ENCODE peak calls at places on chromosome 17, in eight cellular contexts. P, V, Z, K, H, M, D and O are unnamed samples.

GRCh38 chr17:60395508-60396065 is 3.7 kb upstream of the USP32 start:
- DNase-seq in D (no peak), P (no peak), K (no peak), H (no peak), Z (no peak), M (no peak), V (no peak), O (no peak)

GRCh38 chr17:50609376-50610074 is 25.2 kb upstream of the ABCC3 start:
- DNase-seq in V (no peak), D (no peak), K (no peak), P (no peak), Z (no peak), M (no peak), H (no peak), O (no peak)

GRCh38 chr17:66255527-66255971 is 26.3 kb upstream of the APOH start:
- DNase-seq in M (no peak), V (no peak), K (no peak), Z (no peak), D (no peak), H (no peak), P (no peak), O (no peak)

GRCh38 chr17:39935896-39936295 is 8.4 kb downstream of the LRRC3C start:
- DNase-seq in Z (no peak), P (no peak), K (peak), H (no peak), V (no peak), M (no peak), D (no peak), O (no peak)

GRCh38 chr17:21113106-21113690 is 13.6 kb upstream of the DHRS7B start:
- DNase-seq in D (no peak), K (no peak), H (no peak), Z (no peak), V (no peak), M (no peak), P (no peak), O (no peak)

GRCh38 chr17:47742319-47743181 is 9.5 kb downstream of the TBX21 start:
- DNase-seq in H (no peak), D (no peak), V (no peak), M (peak), P (no peak), Z (peak), K (no peak), O (no peak)

GRCh38 chr17:18143044-18143936 is 34.7 kb downstream of the MYO15A start:
- DNase-seq in V (no peak), K (peak), M (no peak), H (no peak), P (no peak), Z (no peak), D (no peak), O (no peak)

GRCh38 chr17:19940722-19941464 is 36.7 kb downstream of the AKAP10 start:
- DNase-seq in D (no peak), V (no peak), P (no peak), Z (no peak), H (no peak), M (no peak), K (peak), O (peak)

GRCh38 chr17:1541367-1541904 is 21.2 kb downstream of the PITPNA start:
- DNase-seq in P (peak), K (no peak), V (no peak), M (no peak), D (no peak), H (no peak), Z (no peak), O (no peak)

GRCh38 chr17:27153005-27153404 is 140.9 kb upstream of the WSB1 start:
- DNase-seq in K (peak), Z (no peak), M (no peak), H (no peak), D (no peak), P (no peak), V (no peak), O (no peak)

GRCh38 chr17:79045001-79045729 is 21.2 kb downstream of the C1QTNF1 start:
- DNase-seq in K (no peak), Z (no peak), P (no peak), H (no peak), D (no peak), M (peak), V (no peak), O (no peak)

GRCh38 chr17:75048396-75048933 is 1.4 kb downstream of the KCTD2 start:
- DNase-seq in V (no peak), Z (no peak), M (no peak), P (peak), H (peak), D (no peak), K (peak), O (no peak)

GRCh38 chr17:22286337-22287041 is 594.2 kb downstream of the KCNJ18 start:
- DNase-seq in V (no peak), P (no peak), K (no peak), M (peak), H (no peak), Z (no peak), D (no peak), O (peak)

GRCh38 chr17:8857919-8858318 is 9.6 kb downstream of the PIK3R6 start:
- DNase-seq in P (no peak), K (peak), V (no peak), M (peak), D (no peak), H (no peak), Z (no peak), O (no peak)

GRCh38 chr17:40561871-40562611 is 3.2 kb downstream of the CCR7 start:
- DNase-seq in V (no peak), P (no peak), H (peak), M (no peak), D (peak), Z (no peak), K (peak), O (no peak)

GRCh38 chr17:2241823-2242222 is 61.8 kb downstream of the SMG6 start:
- DNase-seq in H (no peak), V (no peak), D (no peak), Z (no peak), M (no peak), K (peak), P (no peak), O (no peak)

GRCh38 chr17:39002991-39003715 is 36.0 kb upstream of the FBXO47 start:
- DNase-seq in M (peak), P (peak), K (peak), D (no peak), H (peak), V (no peak), Z (no peak), O (peak)

GRCh38 chr17:8823279-8823678 is 24.1 kb upstream of the MFSD6L start:
- DNase-seq in P (no peak), M (no peak), V (no peak), D (no peak), H (no peak), K (no peak), Z (no peak), O (no peak)

GRCh38 chr17:41666336-41666680 is 22.4 kb upstream of the EIF1 start:
- DNase-seq in D (peak), M (no peak), P (no peak), V (peak), Z (no peak), K (peak), H (peak), O (no peak)

GRCh38 chr17:80860703-80861359 is 130.8 kb upstream of the CHMP6 start:
- DNase-seq in D (no peak), H (no peak), V (no peak), Z (no peak), P (no peak), K (no peak), M (no peak), O (no peak)

GRCh38 chr17:83100220-83100852 is 20.9 kb downstream of the METRNL start:
- DNase-seq in D (no peak), M (peak), Z (no peak), V (no peak), H (peak), P (no peak), K (peak), O (no peak)

GRCh38 chr17:76576189-76576588 is 9.5 kb downstream of the ST6GALNAC2 start:
- DNase-seq in Z (no peak), M (no peak), P (no peak), D (no peak), V (no peak), H (no peak), K (no peak), O (no peak)

GRCh38 chr17:17795946-17796786 is 40.6 kb downstream of the SREBF1 start:
- DNase-seq in K (no peak), H (no peak), Z (no peak), D (no peak), M (no peak), P (no peak), V (no peak), O (no peak)

GRCh38 chr17:28908640-28909098 is 5.8 kb upstream of the DHRS13 start:
- DNase-seq in D (no peak), M (peak), Z (no peak), P (peak), V (peak), K (peak), H (no peak), O (no peak)

GRCh38 chr17:42706732-42707131 is 24.4 kb downstream of the CNTNAP1 start:
- DNase-seq in P (no peak), V (no peak), H (no peak), M (no peak), K (no peak), D (no peak), Z (no peak), O (no peak)

GRCh38 chr17:28547096-28547622 is 5.3 kb downstream of the UNC119 start:
- DNase-seq in Z (no peak), V (no peak), K (no peak), P (no peak), M (peak), D (no peak), H (no peak), O (no peak)

GRCh38 chr17:63293310-63293709 is 152.8 kb downstream of the CYB561 start:
- DNase-seq in D (no peak), K (peak), P (no peak), M (no peak), V (no peak), H (no peak), Z (no peak), O (no peak)

GRCh38 chr17:63445571-63446217 is 412 bp downstream of the CYB561 start:
- DNase-seq in H (peak), K (peak), M (no peak), P (no peak), D (peak), V (no peak), Z (peak), O (peak)

GRCh38 chr17:73133911-73134649 is 30.7 kb upstream of the SSTR2 start:
- DNase-seq in Z (no peak), V (no peak), K (no peak), M (no peak), P (no peak), D (no peak), H (no peak), O (no peak)

GRCh38 chr17:48471807-48472484 is 41.9 kb upstream of the SKAP1 start:
- DNase-seq in P (no peak), Z (peak), K (no peak), M (no peak), D (no peak), H (no peak), V (no peak), O (no peak)

GRCh38 chr17:48909796-48910195 is 1.6 kb downstream of the UBE2Z start:
- DNase-seq in H (no peak), V (no peak), K (peak), Z (no peak), M (no peak), P (no peak), D (no peak), O (no peak)

GRCh38 chr17:71764507-71764906 is 356.3 kb upstream of the SOX9 start:
- DNase-seq in D (no peak), V (no peak), K (peak), P (no peak), M (no peak), Z (peak), H (peak), O (no peak)

GRCh38 chr17:50452627-50453300 is 15.9 kb downstream of the CHAD start:
- DNase-seq in D (no peak), H (no peak), M (no peak), K (peak), Z (no peak), V (no peak), P (no peak), O (no peak)

GRCh38 chr17:49404371-49404770 is 10.3 kb downstream of the PHB1 start:
- DNase-seq in H (no peak), K (no peak), D (no peak), V (no peak), P (no peak), M (no peak), Z (no peak), O (no peak)

GRCh38 chr17:80683625-80684100 is 139.0 kb downstream of the RPTOR start:
- DNase-seq in K (no peak), D (no peak), H (no peak), M (no peak), P (no peak), Z (no peak), V (no peak), O (no peak)